ENCODE peak calls at places on chromosomes 3 and 15, in four cellular contexts. J, Y, K and I are unnamed samples.

GRCh38 chr3:151169700-151170224 is 33.3 kb downstream of the GPR171 start:
- DNase-seq in Y (no peak), K (peak), J (no peak), I (no peak)

GRCh38 chr3:180804871-180805430 is 107.5 kb upstream of the FXR1 start:
- DNase-seq in J (no peak), Y (peak), K (no peak), I (peak)

GRCh38 chr3:33042668-33043067 is 54.3 kb downstream of the GLB1 start:
- DNase-seq in J (no peak), K (no peak), Y (no peak), I (no peak)

GRCh38 chr3:195821403-195822130 is 9.8 kb upstream of the MUC4 start:
- DNase-seq in Y (no peak), J (no peak), K (no peak), I (no peak)

GRCh38 chr3:107619549-107619948 is 96.8 kb downstream of the BBX start:
- DNase-seq in J (no peak), Y (peak), K (no peak), I (peak)

GRCh38 chr15:57421540-57421939 is 45.2 kb downstream of the CGNL1 start:
- DNase-seq in Y (no peak), J (no peak), K (no peak), I (no peak)

GRCh38 chr3:140207541-140207940 is 272.6 kb downstream of the CLSTN2 start:
- DNase-seq in Y (no peak), J (no peak), K (no peak), I (no peak)

GRCh38 chr3:124569761-124570160 is 160.5 kb upstream of the UMPS start:
- DNase-seq in J (no peak), K (no peak), Y (no peak), I (no peak)

GRCh38 chr15:74907277-74907870 is 723 bp upstream of the FAM219B start:
- DNase-seq in J (no peak), K (no peak), Y (peak), I (no peak)

GRCh38 chr3:12484983-12485327 is 675 bp downstream of the TSEN2 start:
- DNase-seq in J (no peak), K (no peak), Y (no peak), I (no peak)

GRCh38 chr3:161700998-161701397 is 204.4 kb downstream of the OTOL1 start:
- DNase-seq in Y (no peak), K (no peak), J (no peak), I (no peak)

GRCh38 chr3:65672876-65673815 is 365.6 kb downstream of the MAGI1 start:
- DNase-seq in J (peak), K (no peak), Y (peak), I (peak)

GRCh38 chr15:70259030-70259424 is 161.3 kb upstream of the TLE3 start:
- DNase-seq in J (peak), K (no peak), Y (peak), I (no peak)

GRCh38 chr15:29438714-29439076 is 169.1 kb upstream of the NSMCE3 start:
- DNase-seq in J (no peak), K (no peak), Y (no peak), I (no peak)